ENCODE peak calls at places on chromosomes 16 and 17, in five cellular contexts. M is pancreas, D is aorta, B is MM.1S, X is tibial nerve. N is an unnamed sample.
A peak's percentile ranks its signal among the peaks of the same experiment; 100 is the strongest.

GRCh38 chr16:2033057-2033911 is 6.6 kb downstream of the NHERF2 start:
- DNase-seq in B (no peak), M (no peak), X (no peak), D (peak; percentile 92), N (peak; percentile 71)

GRCh38 chr17:15341385-15341849 is at the start of gene TEKT3:
- DNase-seq in X (peak; percentile 76), B (no peak), M (peak; percentile 92), D (peak; percentile 93), N (peak; percentile 87)

GRCh38 chr17:40107266-40107980 is 7.0 kb upstream of the NR1D1 start:
- DNase-seq in B (no peak), D (no peak), M (no peak), X (no peak), N (peak; percentile 43)

GRCh38 chr17:7233701-7234099 is 617 bp downstream of the DVL2 start:
- DNase-seq in B (no peak), D (no peak), M (no peak), X (no peak), N (no peak)

GRCh38 chr16:25165284-25165683 is 51.5 kb upstream of the AQP8 start:
- DNase-seq in D (no peak), B (no peak), M (no peak), X (no peak), N (no peak)

GRCh38 chr16:22194707-22195444 is 11.2 kb upstream of the EEF2K start:
- DNase-seq in B (peak; percentile 34), D (no peak), X (no peak), M (no peak), N (no peak)

GRCh38 chr16:85296859-85297698 is 184.8 kb upstream of the CIBAR2 start:
- DNase-seq in D (peak; percentile 84), B (peak; percentile 36), M (peak; percentile 82), X (no peak), N (no peak)

GRCh38 chr16:19130852-19131808 is 17.4 kb downstream of the ITPRIPL2 start:
- DNase-seq in D (no peak), M (no peak), B (no peak), X (no peak), N (no peak)

DNA sequence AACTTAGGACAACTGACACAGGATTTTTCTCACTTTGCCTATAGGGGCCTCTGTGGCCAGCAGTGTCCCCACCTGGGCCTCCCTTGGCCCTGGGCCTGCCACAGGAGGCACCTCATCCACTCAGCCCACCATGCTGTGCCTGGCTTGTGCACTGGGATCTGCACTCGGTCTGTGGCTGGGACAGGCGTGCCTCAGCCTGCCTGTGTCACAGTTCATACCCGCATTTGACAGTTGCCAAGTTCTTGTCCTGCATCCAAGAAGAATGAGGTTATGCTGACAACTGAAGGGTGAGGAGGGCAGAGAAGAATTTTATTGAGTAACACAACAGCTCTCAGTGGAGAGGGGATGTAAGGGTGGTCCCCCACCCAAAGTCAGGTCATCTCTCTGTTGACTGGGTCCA is 36.0 kb downstream of the ZFP90 start:
- DNase-seq in D (no peak), M (no peak), B (no peak), X (no peak), N (no peak)
- H3K4me3 ChIP-seq in D (no peak overlapping the region), M (no peak overlapping the region), B (no peak overlapping the region), X (no peak overlapping the region), N (no peak overlapping the region)

GRCh38 chr17:68499587-68499986 is 12.6 kb upstream of the PRKAR1A start:
- DNase-seq in X (no peak), D (no peak), M (no peak), B (no peak), N (no peak)
- H3K27ac ChIP-seq in X (no peak overlapping the region), D (no peak overlapping the region), M (no peak overlapping the region), B (no peak overlapping the region), N (no peak overlapping the region)

GRCh38 chr17:78257810-78258322 is 26.4 kb downstream of the TMEM235 start:
- DNase-seq in D (no peak), B (peak; percentile 86), M (no peak), X (no peak), N (no peak)
- H3K4me3 ChIP-seq in D (no peak overlapping the region), B (peak overlapping the region; percentile 34), M (no peak overlapping the region), X (no peak overlapping the region), N (no peak overlapping the region)

DNA sequence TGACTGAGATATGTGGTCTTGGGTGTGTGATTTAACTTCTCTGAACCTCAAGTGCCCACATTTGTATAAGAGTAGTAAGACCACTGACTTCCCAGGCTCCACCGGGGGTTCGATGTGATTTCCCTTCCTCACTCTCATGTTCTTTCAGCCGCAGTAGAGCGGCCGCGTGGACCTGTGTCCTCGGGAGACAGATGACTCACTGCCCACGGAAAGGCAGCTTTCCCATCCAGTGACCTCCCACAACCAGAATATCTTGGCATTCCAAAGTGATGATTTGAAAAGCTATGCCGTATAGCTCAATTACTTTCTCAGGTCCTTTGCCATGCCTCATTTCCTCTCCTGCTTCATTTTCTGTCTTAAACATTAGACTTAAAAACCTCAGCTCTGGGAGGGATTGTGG is 73.6 kb downstream of the IL21R start:
- DNase-seq in B (no peak), X (no peak), D (peak; percentile 54), M (peak; percentile 26), N (no peak)
- H3K27ac ChIP-seq in B (no peak overlapping the region), X (no peak overlapping the region), D (no peak overlapping the region), M (no peak overlapping the region), N (no peak overlapping the region)

DNA sequence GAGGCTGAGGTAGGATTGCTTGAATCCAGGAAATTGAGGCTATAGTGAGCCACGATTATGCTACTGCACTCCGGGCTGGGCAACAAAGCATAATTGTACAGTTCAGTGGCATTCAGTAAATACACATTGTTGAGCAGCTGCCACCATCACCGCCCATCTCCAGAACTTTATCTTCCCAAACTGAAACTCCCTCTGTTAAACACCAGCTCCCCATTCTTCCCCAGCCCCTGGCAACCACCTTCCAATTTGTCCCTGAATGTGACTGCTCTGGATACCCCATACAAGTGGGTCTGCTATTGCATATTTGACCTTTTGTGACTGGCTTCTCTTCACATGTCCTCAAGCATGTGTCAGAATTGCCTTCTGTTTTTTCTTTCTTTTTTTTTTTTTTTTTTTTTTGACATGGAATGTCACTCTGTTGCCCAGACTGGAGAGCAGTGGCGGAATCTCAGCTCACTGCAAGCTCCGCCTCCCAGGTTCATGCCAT is 2.9 kb downstream of the RPL38 start:
- DNase-seq in X (no peak), D (no peak), B (no peak), M (no peak), N (no peak)
- H3K4me3 ChIP-seq in X (no peak overlapping the region), D (no peak overlapping the region), B (no peak overlapping the region), M (no peak overlapping the region), N (no peak overlapping the region)

GRCh38 chr17:17859909-17860760 is 23.3 kb upstream of the SREBF1 start:
- DNase-seq in B (peak; percentile 55), X (no peak), D (peak; percentile 89), M (peak; percentile 82), N (peak; percentile 64)
- H3K27ac ChIP-seq in B (no peak overlapping the region), X (peak overlapping the region; percentile 85), D (no peak overlapping the region), M (no peak overlapping the region), N (no peak overlapping the region)

GRCh38 chr16:50378417-50378816 is 9.6 kb upstream of the BRD7 start:
- DNase-seq in D (no peak), M (no peak), B (no peak), X (no peak), N (no peak)

GRCh38 chr16:50376997-50377396 is 8.2 kb upstream of the BRD7 start:
- DNase-seq in B (no peak), D (no peak), M (no peak), X (no peak), N (no peak)

GRCh38 chr16:50386139-50386538 is 17.4 kb upstream of the BRD7 start:
- DNase-seq in B (no peak), X (no peak), D (no peak), M (no peak), N (no peak)

GRCh38 chr16:50384500-50385122 is 15.8 kb upstream of the BRD7 start:
- DNase-seq in M (no peak), B (no peak), X (no peak), D (no peak), N (no peak)

GRCh38 chr16:50381679-50382440 is 13.1 kb upstream of the BRD7 start:
- DNase-seq in D (no peak), M (no peak), X (no peak), B (no peak), N (no peak)
- H3K4me3 ChIP-seq in D (no peak overlapping the region), M (no peak overlapping the region), X (no peak overlapping the region), B (no peak overlapping the region), N (no peak overlapping the region)